ENCODE peak calls at places on chromosomes 2 and 18, in five cellular contexts. T is fibroblast of mammary gland, W is OCI-LY7, E is prostate gland, H is neuronal stem cell. U is an unnamed sample.

GRCh38 chr2:207394203-207394741 is 135.5 kb upstream of the CREB1 start:
- DNase-seq in T (peak; percentile 81), W (no peak), E (no peak), H (no peak), U (no peak)

GRCh38 chr2:149877913-149878312 is 290.3 kb upstream of the MMADHC start:
- DNase-seq in T (peak; percentile 10), W (no peak), E (no peak), H (no peak), U (no peak)

GRCh38 chr2:20355131-20355530 is 4.5 kb upstream of the PUM2 start:
- DNase-seq in T (peak; percentile 67), W (no peak), E (no peak), H (no peak), U (no peak)

GRCh38 chr18:46917108-46917807 is at the start of the genes KATNAL2 and PIAS2:
- DNase-seq in T (peak; percentile 55), W (peak; percentile 85), E (peak; percentile 86), H (peak; percentile 73), U (peak; percentile 87)

GRCh38 chr18:78630981-78631510 is 348.6 kb upstream of the SALL3 start:
- DNase-seq in T (no peak), W (no peak), E (no peak), H (no peak), U (no peak)

GRCh38 chr2:27156739-27157475 is 8.1 kb downstream of the TCF23 start:
- DNase-seq in T (no peak), W (no peak), E (no peak), H (no peak), U (no peak)

GRCh38 chr2:75737961-75738360 is 27.2 kb upstream of the GCFC2 start:
- DNase-seq in T (no peak), W (no peak), E (no peak), H (no peak), U (no peak)

GRCh38 chr2:218438601-218439000 is 19.7 kb downstream of the VIL1 start:
- DNase-seq in T (no peak), W (peak; percentile 25), E (no peak), H (no peak), U (no peak)

GRCh38 chr2:44358498-44358897 is 2.8 kb downstream of the PREPL start:
- DNase-seq in T (peak; percentile 74), W (no peak), E (no peak), H (no peak), U (peak; percentile 65)

GRCh38 chr18:35110554-35111058 is 69.4 kb downstream of the MAPRE2 start:
- DNase-seq in T (no peak), W (no peak), E (no peak), H (no peak), U (no peak)

GRCh38 chr2:45177870-45178269 is 168.6 kb upstream of the SIX2 start:
- DNase-seq in T (peak; percentile 100), W (no peak), E (no peak), H (no peak), U (no peak)

GRCh38 chr2:200422532-200423262 is 87.2 kb downstream of the KCTD18 start:
- DNase-seq in T (no peak), W (no peak), E (no peak), H (no peak), U (no peak)

GRCh38 chr2:37573406-37573805 is 98.0 kb downstream of the CDC42EP3 start:
- DNase-seq in T (peak; percentile 50), W (no peak), E (no peak), H (no peak), U (no peak)

GRCh38 chr2:176414641-176415040 is 145.4 kb downstream of the MTX2 start:
- DNase-seq in T (no peak), W (no peak), E (no peak), H (no peak), U (no peak)

GRCh38 chr18:4510709-4511108 is 55.6 kb upstream of the DLGAP1 start:
- DNase-seq in T (peak; percentile 0), W (peak; percentile 4), E (no peak), H (peak; percentile 15), U (no peak)

GRCh38 chr2:113203217-113203530 is 29.4 kb downstream of the PSD4 start:
- DNase-seq in T (peak; percentile 40), W (no peak), E (no peak), H (no peak), U (no peak)

GRCh38 chr2:167052825-167053224 is 164.5 kb downstream of the XIRP2 start:
- DNase-seq in T (peak; percentile 60), W (no peak), E (no peak), H (no peak), U (no peak)

GRCh38 chr2:153004627-153005026 is 286.2 kb downstream of the ARL6IP6 start:
- DNase-seq in T (no peak), W (no peak), E (no peak), H (no peak), U (no peak)

GRCh38 chr2:17593841-17594482 is 53.5 kb downstream of the VSNL1 start:
- DNase-seq in T (no peak), W (no peak), E (no peak), H (no peak), U (no peak)

GRCh38 chr18:79480171-79480981 is 84.6 kb downstream of the NFATC1 start:
- DNase-seq in T (no peak), W (no peak), E (no peak), H (no peak), U (peak; percentile 63)

GRCh38 chr2:172116107-172116506 is 13.4 kb upstream of the DLX2 start:
- DNase-seq in T (no peak), W (no peak), E (no peak), H (no peak), U (no peak)

GRCh38 chr2:163593941-163594340 is 141.9 kb downstream of the FIGN start:
- DNase-seq in T (no peak), W (no peak), E (no peak), H (no peak), U (no peak)

GRCh38 chr2:72953976-72954375 is 36.7 kb downstream of the EMX1 start:
- DNase-seq in T (no peak), W (peak; percentile 26), E (no peak), H (no peak), U (no peak)

GRCh38 chr2:154402138-154402714 is 296.3 kb upstream of the KCNJ3 start:
- DNase-seq in T (peak; percentile 38), W (peak; percentile 45), E (no peak), H (peak; percentile 1), U (no peak)

GRCh38 chr2:24238158-24238557 is 63.3 kb downstream of the FAM228A start:
- DNase-seq in T (no peak), W (no peak), E (no peak), H (no peak), U (no peak)

DNA sequence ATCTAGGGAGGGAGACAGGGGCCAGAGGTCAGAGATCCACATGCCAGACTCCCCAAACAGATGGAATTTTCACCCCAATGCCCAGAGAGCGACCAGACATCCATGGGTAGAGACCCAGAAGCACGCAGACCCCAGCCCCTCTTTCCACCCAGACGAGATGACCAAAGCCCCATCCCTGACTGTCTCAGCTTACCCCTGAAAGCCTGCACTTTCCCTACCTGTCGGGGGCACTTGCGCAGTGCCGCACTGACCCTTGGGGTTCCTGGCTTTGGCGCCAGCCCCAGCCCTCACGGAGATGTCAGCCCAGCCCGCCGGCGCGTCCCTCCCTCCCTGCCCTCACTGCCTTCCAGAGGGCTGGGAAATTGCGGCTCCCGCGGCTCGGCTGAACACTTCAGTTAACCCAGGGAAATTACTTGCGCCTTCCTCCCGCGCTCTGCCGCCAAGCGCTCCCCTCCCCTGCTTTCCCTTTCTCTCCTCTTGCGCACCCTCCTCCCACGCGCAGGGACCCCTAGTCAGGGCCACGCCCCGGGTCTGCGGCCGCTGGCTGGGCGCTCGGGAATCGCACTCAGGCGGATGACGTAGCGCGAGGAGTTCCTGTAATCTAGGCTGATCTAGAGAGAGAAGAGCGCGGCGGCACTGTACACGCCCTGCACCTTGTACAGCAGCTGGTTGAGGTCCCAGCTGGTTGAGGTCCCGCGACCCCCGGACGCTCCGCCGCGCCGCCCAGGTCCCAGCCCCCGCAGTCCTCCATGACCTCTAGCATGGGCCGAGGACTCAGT is 12.0 kb downstream of the ALPG start:
- DNase-seq in T (peak; percentile 12), W (no peak), E (no peak), H (no peak), U (peak; percentile 45)
- H3K4me3 ChIP-seq in T (no peak overlapping the region), W (no peak overlapping the region), E (peak overlapping the region; percentile 22), H (peak overlapping the region; percentile 70), U (peak overlapping the region; percentile 36)

GRCh38 chr2:205885492-205886099 is 200.4 kb downstream of the INO80D start:
- DNase-seq in T (peak; percentile 78), W (peak; percentile 65), E (peak; percentile 78), H (peak; percentile 72), U (peak; percentile 95)
- H3K4me3 ChIP-seq in T (no peak overlapping the region), W (no peak overlapping the region), E (no peak overlapping the region), H (peak overlapping the region; percentile 67), U (no peak overlapping the region)

DNA sequence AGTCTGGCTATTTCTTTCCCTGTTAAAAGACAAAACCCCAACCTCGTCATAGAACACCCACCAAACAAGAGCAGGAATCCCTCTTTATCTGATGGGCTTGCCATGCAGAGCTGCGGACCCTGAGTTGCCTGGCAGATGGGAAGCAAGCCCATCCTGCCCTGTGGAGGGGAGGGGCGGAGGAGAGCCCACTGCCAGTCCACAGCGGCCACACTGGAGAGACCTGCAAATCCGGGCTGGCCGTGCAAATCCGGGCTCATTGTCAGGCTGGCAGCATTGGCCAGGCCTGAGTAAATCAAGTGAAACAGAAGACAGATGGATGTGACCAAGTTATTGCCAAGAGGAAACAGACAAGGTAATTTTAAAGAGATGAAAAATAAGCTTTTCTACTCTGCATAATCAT is 22.0 kb downstream of the MYL12B start:
- DNase-seq in T (no peak), W (no peak), E (peak; percentile 82), H (no peak), U (no peak)
- H3K4me3 ChIP-seq in T (no peak overlapping the region), W (no peak overlapping the region), E (no peak overlapping the region), H (no peak overlapping the region), U (no peak overlapping the region)

GRCh38 chr18:28067346-28067745 is 109.6 kb downstream of the CDH2 start:
- DNase-seq in T (no peak), W (no peak), E (no peak), H (no peak), U (no peak)

GRCh38 chr18:28065031-28065792 is 111.7 kb downstream of the CDH2 start:
- DNase-seq in T (peak; percentile 68), W (no peak), E (no peak), H (peak; percentile 38), U (no peak)

GRCh38 chr18:28063181-28063790 is 113.6 kb downstream of the CDH2 start:
- DNase-seq in T (peak; percentile 41), W (no peak), E (no peak), H (no peak), U (no peak)

GRCh38 chr18:28068208-28068607 is 108.7 kb downstream of the CDH2 start:
- DNase-seq in T (no peak), W (no peak), E (no peak), H (no peak), U (no peak)

GRCh38 chr18:28065793-28066186 is 111.1 kb downstream of the CDH2 start:
- DNase-seq in T (no peak), W (no peak), E (no peak), H (no peak), U (no peak)
- H3K4me3 ChIP-seq in T (no peak overlapping the region), W (no peak overlapping the region), E (no peak overlapping the region), H (no peak overlapping the region), U (no peak overlapping the region)

GRCh38 chr2:239602290-239603282 is 201.8 kb upstream of the HDAC4 start:
- DNase-seq in T (no peak), W (no peak), E (no peak), H (no peak), U (peak; percentile 40)
- H3K4me3 ChIP-seq in T (no peak overlapping the region), W (no peak overlapping the region), E (no peak overlapping the region), H (no peak overlapping the region), U (no peak overlapping the region)

U was measured in sigmoid colon.